ENCODE peak calls at places on chromosomes 1 and 21, in four cellular contexts. One of them, this sample, is unnamed.

GRCh38 chr1:61568460-61569211 is 156.3 kb downstream of the TM2D1 start:
- DNase-seq in fibroblast of villous mesenchyme: no peak
- DNase-seq in ovary: no peak
- DNase-seq in astrocyte of the spinal cord: no peak
- DNase-seq in this sample: no peak

GRCh38 chr1:117180571-117180970 is 30.2 kb downstream of the VTCN1 start:
- DNase-seq in ovary: no peak
- DNase-seq in astrocyte of the spinal cord: no peak
- DNase-seq in fibroblast of villous mesenchyme: no peak
- DNase-seq in this sample: no peak

GRCh38 chr1:14961661-14962267 is 191.8 kb upstream of the TMEM51 start:
- DNase-seq in astrocyte of the spinal cord: no peak
- DNase-seq in ovary: no peak
- DNase-seq in fibroblast of villous mesenchyme: no peak
- DNase-seq in this sample: no peak

GRCh38 chr1:228013322-228014234 is 6.8 kb downstream of the WNT3A start:
- DNase-seq in astrocyte of the spinal cord: no peak
- DNase-seq in fibroblast of villous mesenchyme: no peak
- DNase-seq in ovary: peak
- DNase-seq in this sample: peak

GRCh38 chr1:19768321-19769210 is 31.1 kb downstream of the TMCO4 start:
- DNase-seq in fibroblast of villous mesenchyme: no peak
- DNase-seq in ovary: no peak
- DNase-seq in astrocyte of the spinal cord: peak
- DNase-seq in this sample: no peak

GRCh38 chr1:156400191-156400920 is 31.3 kb downstream of the RHBG start:
- DNase-seq in ovary: no peak
- DNase-seq in astrocyte of the spinal cord: no peak
- DNase-seq in fibroblast of villous mesenchyme: no peak
- DNase-seq in this sample: no peak

GRCh38 chr1:54376085-54377039 is 29.8 kb downstream of the SSBP3 start:
- DNase-seq in astrocyte of the spinal cord: no peak
- DNase-seq in fibroblast of villous mesenchyme: no peak
- DNase-seq in ovary: no peak
- DNase-seq in this sample: no peak

GRCh38 chr1:178962853-178963810 is 62.6 kb upstream of the FAM20B start:
- DNase-seq in fibroblast of villous mesenchyme: no peak
- DNase-seq in astrocyte of the spinal cord: no peak
- DNase-seq in ovary: no peak
- DNase-seq in this sample: no peak

GRCh38 chr1:60832372-60832771 is 250.0 kb upstream of the NFIA start:
- DNase-seq in ovary: no peak
- DNase-seq in fibroblast of villous mesenchyme: no peak
- DNase-seq in astrocyte of the spinal cord: no peak
- DNase-seq in this sample: no peak

GRCh38 chr1:119220980-119221379 is 80.5 kb upstream of the WARS2 start:
- DNase-seq in astrocyte of the spinal cord: peak
- DNase-seq in fibroblast of villous mesenchyme: peak
- DNase-seq in ovary: no peak
- DNase-seq in this sample: no peak

GRCh38 chr1:212782422-212783154 is 9.0 kb downstream of the NSL1 start:
- DNase-seq in astrocyte of the spinal cord: peak
- DNase-seq in fibroblast of villous mesenchyme: peak
- DNase-seq in ovary: no peak
- DNase-seq in this sample: peak

GRCh38 chr1:93728480-93729131 is 47.0 kb upstream of the BCAR3 start:
- DNase-seq in ovary: no peak
- DNase-seq in astrocyte of the spinal cord: no peak
- DNase-seq in fibroblast of villous mesenchyme: no peak
- DNase-seq in this sample: no peak

GRCh38 chr1:162471290-162471853 is 26.2 kb upstream of the UHMK1 start:
- DNase-seq in ovary: no peak
- DNase-seq in fibroblast of villous mesenchyme: no peak
- DNase-seq in astrocyte of the spinal cord: no peak
- DNase-seq in this sample: no peak

GRCh38 chr1:110952031-110952430 is 11.7 kb downstream of the LRIF1 start:
- DNase-seq in astrocyte of the spinal cord: no peak
- DNase-seq in ovary: no peak
- DNase-seq in fibroblast of villous mesenchyme: no peak
- DNase-seq in this sample: no peak

GRCh38 chr1:246837418-246838117 is 94.2 kb downstream of the AHCTF1 start:
- DNase-seq in astrocyte of the spinal cord: peak
- DNase-seq in ovary: no peak
- DNase-seq in fibroblast of villous mesenchyme: peak
- DNase-seq in this sample: peak

GRCh38 chr1:221035680-221036153 is 156.5 kb downstream of the HLX start:
- DNase-seq in ovary: no peak
- DNase-seq in astrocyte of the spinal cord: peak
- DNase-seq in fibroblast of villous mesenchyme: peak
- DNase-seq in this sample: peak

GRCh38 chr1:230222678-230223077 is 155.6 kb downstream of the GALNT2 start:
- DNase-seq in astrocyte of the spinal cord: no peak
- DNase-seq in ovary: no peak
- DNase-seq in fibroblast of villous mesenchyme: peak
- DNase-seq in this sample: no peak
- TF ChIP-seq CTCF in astrocyte of the spinal cord: no peak
- TF ChIP-seq CTCF in ovary: no peak
- TF ChIP-seq CTCF in fibroblast of villous mesenchyme: peak
- TF ChIP-seq CTCF in this sample: no peak

GRCh38 chr1:99004270-99005141 is at the start of gene PLPPR5:
- DNase-seq in fibroblast of villous mesenchyme: no peak
- DNase-seq in astrocyte of the spinal cord: no peak
- DNase-seq in ovary: no peak
- DNase-seq in this sample: peak
- H3K4me3 ChIP-seq in fibroblast of villous mesenchyme: peak
- H3K4me3 ChIP-seq in astrocyte of the spinal cord: peak
- H3K4me3 ChIP-seq in ovary: no peak
- H3K4me3 ChIP-seq in this sample: no peak

DNA sequence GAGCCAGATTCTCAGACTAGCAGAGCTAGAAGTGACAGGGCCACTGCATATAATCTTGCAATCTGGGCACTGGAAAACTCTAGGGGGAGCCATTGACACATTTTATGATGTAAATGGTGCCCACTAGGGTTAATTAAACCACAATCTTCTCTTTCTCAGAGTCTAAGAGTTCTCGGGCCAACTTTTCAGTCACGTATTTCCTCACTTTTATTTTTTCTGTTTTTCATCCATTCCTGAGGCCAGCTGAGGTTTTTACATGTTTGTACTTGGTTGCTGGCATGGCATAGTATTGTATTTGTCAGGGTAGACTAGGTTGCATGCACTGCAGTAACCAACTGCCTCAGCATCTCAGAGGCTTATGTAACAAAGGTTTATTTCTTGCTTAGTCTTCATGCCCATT is 138.2 kb downstream of the ZNF326 start:
- DNase-seq in ovary: no peak
- DNase-seq in fibroblast of villous mesenchyme: peak
- DNase-seq in astrocyte of the spinal cord: peak
- DNase-seq in this sample: peak
- TF ChIP-seq CTCF in ovary: no peak
- TF ChIP-seq CTCF in fibroblast of villous mesenchyme: peak
- TF ChIP-seq CTCF in astrocyte of the spinal cord: peak
- TF ChIP-seq CTCF in this sample: peak

GRCh38 chr1:1355376-1355775 is 3.0 kb downstream of the MXRA8 start:
- DNase-seq in fibroblast of villous mesenchyme: peak
- DNase-seq in astrocyte of the spinal cord: no peak
- DNase-seq in ovary: no peak
- DNase-seq in this sample: peak
- H3K4me3 ChIP-seq in fibroblast of villous mesenchyme: no peak
- H3K4me3 ChIP-seq in astrocyte of the spinal cord: peak
- H3K4me3 ChIP-seq in ovary: peak
- H3K4me3 ChIP-seq in this sample: no peak

GRCh38 chr1:6601049-6601864 is 1.4 kb downstream of the KLHL21 start:
- DNase-seq in fibroblast of villous mesenchyme: peak
- DNase-seq in astrocyte of the spinal cord: peak
- DNase-seq in ovary: peak
- DNase-seq in this sample: peak
- TF ChIP-seq CTCF in fibroblast of villous mesenchyme: no peak
- TF ChIP-seq CTCF in astrocyte of the spinal cord: no peak
- TF ChIP-seq CTCF in ovary: no peak
- TF ChIP-seq CTCF in this sample: no peak

DNA sequence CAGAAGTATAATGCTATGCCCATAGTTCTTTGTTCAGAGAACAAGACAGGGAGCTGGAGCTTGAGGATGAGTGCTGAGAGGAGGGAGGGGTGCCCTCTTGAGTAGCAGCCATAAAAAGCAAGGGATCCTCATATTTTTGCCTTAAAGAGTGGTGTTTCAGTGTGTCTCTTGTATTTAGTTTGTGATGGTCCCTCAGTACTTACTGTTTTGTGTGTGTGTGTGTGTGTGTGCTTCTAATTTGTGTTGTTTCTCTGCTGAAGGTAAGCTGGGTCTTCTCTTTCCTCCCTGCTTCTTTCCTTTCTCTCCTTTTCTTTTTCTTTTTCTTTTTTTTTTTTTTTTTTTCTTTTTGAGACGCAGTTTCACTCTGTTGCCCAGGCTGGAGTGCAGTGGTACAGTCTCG is 3.5 kb downstream of the EVA1C start:
- DNase-seq in fibroblast of villous mesenchyme: no peak
- DNase-seq in ovary: no peak
- DNase-seq in astrocyte of the spinal cord: no peak
- DNase-seq in this sample: no peak
- H3K4me3 ChIP-seq in fibroblast of villous mesenchyme: no peak
- H3K4me3 ChIP-seq in ovary: no peak
- H3K4me3 ChIP-seq in astrocyte of the spinal cord: no peak
- H3K4me3 ChIP-seq in this sample: no peak

GRCh38 chr1:199399996-199400714 is 627.4 kb upstream of the NR5A2 start:
- DNase-seq in ovary: no peak
- DNase-seq in fibroblast of villous mesenchyme: no peak
- DNase-seq in astrocyte of the spinal cord: no peak
- DNase-seq in this sample: no peak
- TF ChIP-seq CTCF in ovary: no peak
- TF ChIP-seq CTCF in fibroblast of villous mesenchyme: no peak
- TF ChIP-seq CTCF in astrocyte of the spinal cord: no peak
- TF ChIP-seq CTCF in this sample: no peak

DNA sequence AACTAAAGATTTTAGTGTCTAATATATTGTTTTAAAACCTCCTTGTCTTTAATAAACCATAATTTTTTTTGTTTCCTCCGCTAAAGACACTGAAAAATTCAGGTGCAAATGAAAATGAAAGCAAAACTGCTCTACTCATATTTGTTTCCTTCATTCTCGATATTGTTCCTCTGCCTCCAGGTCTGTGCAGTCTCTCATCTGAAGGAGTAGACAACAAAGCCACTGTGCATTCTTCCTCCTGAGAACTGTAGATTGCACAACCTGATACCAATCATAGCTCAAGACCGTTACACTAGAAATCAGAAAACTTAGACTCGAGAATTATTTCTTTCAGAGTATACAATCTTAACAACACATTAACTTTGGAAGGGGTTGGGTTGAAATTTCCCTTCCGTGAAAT is 373.1 kb upstream of the CXADR start:
- DNase-seq in ovary: no peak
- DNase-seq in astrocyte of the spinal cord: no peak
- DNase-seq in fibroblast of villous mesenchyme: peak
- DNase-seq in this sample: peak
- H3K4me3 ChIP-seq in ovary: peak
- H3K4me3 ChIP-seq in astrocyte of the spinal cord: no peak
- H3K4me3 ChIP-seq in fibroblast of villous mesenchyme: peak
- H3K4me3 ChIP-seq in this sample: no peak